ENCODE peak calls at places on chromosome X, in five cellular contexts. Y, F, Q, C and I are unnamed samples.

GRCh38 chrX:138858946-138859345 is 147.4 kb upstream of the FGF13 start:
- DNase-seq in Y (no peak), F (peak; percentile 7), Q (no peak), C (no peak), I (no peak)

GRCh38 chrX:154714925-154715324 is 36.0 kb downstream of the GAB3 start:
- DNase-seq in Y (no peak), F (peak; percentile 37), Q (peak; percentile 4), C (no peak), I (peak; percentile 32)

GRCh38 chrX:107725761-107726555 is 49.6 kb downstream of the TSC22D3 start:
- DNase-seq in Y (no peak), F (no peak), Q (no peak), C (no peak), I (no peak)

GRCh38 chrX:47148946-47149345 is 3.9 kb downstream of the RBM10 start:
- DNase-seq in Y (no peak), F (no peak), Q (no peak), C (no peak), I (no peak)

GRCh38 chrX:154398668-154399526 is 720 bp downstream of the RPL10 start:
- DNase-seq in Y (no peak), F (peak; percentile 73), Q (peak; percentile 68), C (peak; percentile 80), I (peak; percentile 81)

GRCh38 chrX:35150642-35151239 is 208.1 kb downstream of the FAM47B start:
- DNase-seq in Y (no peak), F (no peak), Q (no peak), C (no peak), I (no peak)

GRCh38 chrX:84362184-84362838 is 139.9 kb downstream of the HDX start:
- DNase-seq in Y (no peak), F (no peak), Q (no peak), C (no peak), I (no peak)

GRCh38 chrX:55014897-55015299 is 14.7 kb downstream of the APEX2 start:
- DNase-seq in Y (no peak), F (no peak), Q (no peak), C (no peak), I (no peak)

GRCh38 chrX:20205927-20206708 is 60.6 kb downstream of the RPS6KA3 start:
- DNase-seq in Y (peak; percentile 14), F (no peak), Q (no peak), C (no peak), I (no peak)

GRCh38 chrX:110665636-110666035 is 130.0 kb downstream of the CHRDL1 start:
- DNase-seq in Y (no peak), F (peak; percentile 44), Q (peak; percentile 46), C (peak; percentile 40), I (peak; percentile 40)

GRCh38 chrX:327660-328126 is 9.1 kb upstream of the GTPBP6 start:
- DNase-seq in Y (no peak), F (no peak), Q (no peak), C (no peak), I (no peak)

GRCh38 chrX:131306602-131307001 is 17.5 kb upstream of the IGSF1 start:
- DNase-seq in Y (no peak), F (no peak), Q (no peak), C (no peak), I (no peak)

GRCh38 chrX:110173192-110174175 is 144.4 kb downstream of the AMMECR1 start:
- DNase-seq in Y (no peak), F (peak; percentile 63), Q (no peak), C (no peak), I (no peak)

GRCh38 chrX:11381464-11381863 is 88.3 kb downstream of the AMELX start:
- DNase-seq in Y (no peak), F (peak; percentile 50), Q (peak; percentile 58), C (peak; percentile 33), I (peak; percentile 32)

GRCh38 chrX:7028246-7028645 is 119.3 kb upstream of the STS start:
- DNase-seq in Y (no peak), F (no peak), Q (no peak), C (no peak), I (no peak)

GRCh38 chrX:64428371-64428770 is 33.1 kb upstream of the MTMR8 start:
- DNase-seq in Y (no peak), F (no peak), Q (no peak), C (no peak), I (no peak)

GRCh38 chrX:21764043-21764442 is 6.1 kb upstream of the SMPX start:
- DNase-seq in Y (no peak), F (no peak), Q (no peak), C (no peak), I (no peak)

GRCh38 chrX:43860646-43861370 is 21.4 kb downstream of the MAOB start:
- DNase-seq in Y (no peak), F (peak; percentile 15), Q (peak; percentile 82), C (no peak), I (no peak)